ENCODE peak calls at places on chromosomes 1 and 21, in six cellular contexts. G is BE2C; Q is fibroblast of pulmonary artery; A is nephron progenitor cell; W is OCI-LY7; C is activated CD8-positive, alpha-beta T cell treated with anti-CD3 and anti-CD28 coated beads for 36 hours. T is an unnamed sample.

GRCh38 chr1:240706150-240706904 is 94.4 kb upstream of the GREM2 start:
- DNase-seq in G (no peak), Q (peak; percentile 46), A (no peak), W (no peak), C (no peak), T (no peak)

GRCh38 chr1:41479000-41479807 is 5.3 kb downstream of the EDN2 start:
- DNase-seq in G (peak; percentile 37), Q (peak; percentile 85), A (no peak), W (no peak), C (no peak), T (no peak)

GRCh38 chr1:157092831-157093230 is 6.8 kb downstream of the ETV3L start:
- DNase-seq in G (no peak), Q (peak; percentile 53), A (no peak), W (no peak), C (no peak), T (no peak)

GRCh38 chr1:39395357-39395831 is 96.0 kb upstream of the BMP8A start:
- DNase-seq in G (no peak), Q (peak; percentile 69), A (no peak), W (peak; percentile 73), C (no peak), T (no peak)

GRCh38 chr1:24855474-24855873 is 74.6 kb downstream of the RUNX3 start:
- DNase-seq in G (no peak), Q (no peak), A (no peak), W (no peak), C (no peak), T (no peak)

GRCh38 chr1:41975850-41976569 is 57.3 kb upstream of the HIVEP3 start:
- DNase-seq in G (no peak), Q (no peak), A (no peak), W (no peak), C (no peak), T (no peak)

GRCh38 chr1:96080925-96081324 is 640.7 kb upstream of the PTBP2 start:
- DNase-seq in G (no peak), Q (peak; percentile 23), A (no peak), W (peak; percentile 5), C (no peak), T (no peak)

GRCh38 chr1:47688631-47689296 is 250.9 kb downstream of the FOXD2 start:
- DNase-seq in G (no peak), Q (no peak), A (no peak), W (no peak), C (no peak), T (no peak)

GRCh38 chr1:19391596-19391981 is 79.5 kb downstream of the SLC66A1 start:
- DNase-seq in G (no peak), Q (no peak), A (no peak), W (no peak), C (no peak), T (no peak)

GRCh38 chr1:30256911-30257310 is 466.5 kb downstream of the MATN1 start:
- DNase-seq in G (no peak), Q (no peak), A (no peak), W (no peak), C (no peak), T (no peak)

GRCh38 chr1:237255071-237255470 is 213.1 kb downstream of the RYR2 start:
- DNase-seq in G (no peak), Q (no peak), A (no peak), W (no peak), C (no peak), T (no peak)

GRCh38 chr1:13749543-13750307 is 49.7 kb downstream of the PRDM2 start:
- DNase-seq in G (peak; percentile 33), Q (peak; percentile 52), A (peak; percentile 71), W (peak; percentile 57), C (peak; percentile 68), T (no peak)

GRCh38 chr1:20551945-20552727 is at the start of gene FAM43B:
- DNase-seq in G (peak; percentile 86), Q (peak; percentile 24), A (peak; percentile 81), W (no peak), C (peak; percentile 36), T (no peak)

GRCh38 chr1:234943801-234944402 is 184.7 kb downstream of the TOMM20 start:
- DNase-seq in G (no peak), Q (no peak), A (no peak), W (no peak), C (no peak), T (no peak)

GRCh38 chr1:199512037-199512710 is 515.3 kb upstream of the NR5A2 start:
- DNase-seq in G (no peak), Q (no peak), A (peak; percentile 29), W (peak; percentile 26), C (no peak), T (no peak)

GRCh38 chr21:41411449-41412089 is 14.5 kb upstream of the MX1 start:
- DNase-seq in G (no peak), Q (no peak), A (no peak), W (peak; percentile 43), C (peak; percentile 44), T (no peak)

GRCh38 chr1:59691261-59691660 is 123.5 kb upstream of the HOOK1 start:
- DNase-seq in G (no peak), Q (peak; percentile 33), A (peak; percentile 16), W (no peak), C (no peak), T (no peak)

GRCh38 chr1:245153645-245154428 is 948 bp upstream of the KIF26B start:
- DNase-seq in G (peak; percentile 51), Q (no peak), A (peak; percentile 58), W (no peak), C (peak; percentile 28), T (peak; percentile 37)

GRCh38 chr1:31923905-31924304 is 14.3 kb downstream of the PTP4A2 start:
- DNase-seq in G (no peak), Q (no peak), A (no peak), W (no peak), C (no peak), T (no peak)

GRCh38 chr1:159881930-159882839 is 17.8 kb downstream of the CFAP45 start:
- DNase-seq in G (peak; percentile 91), Q (peak; percentile 98), A (no peak), W (no peak), C (peak; percentile 25), T (no peak)

GRCh38 chr1:182803846-182804245 is 14.3 kb downstream of the NPL start:
- DNase-seq in G (no peak), Q (no peak), A (no peak), W (no peak), C (no peak), T (no peak)

GRCh38 chr1:50368179-50369007 is 54.9 kb downstream of the DMRTA2 start:
- DNase-seq in G (peak; percentile 43), Q (peak; percentile 27), A (peak; percentile 72), W (peak; percentile 25), C (peak; percentile 56), T (peak; percentile 59)

GRCh38 chr1:40303790-40304189 is 13.3 kb downstream of the COL9A2 start:
- DNase-seq in G (no peak), Q (no peak), A (no peak), W (no peak), C (no peak), T (no peak)

GRCh38 chr1:3570081-3570986 is 41.0 kb downstream of the MEGF6 start:
- DNase-seq in G (no peak), Q (no peak), A (no peak), W (no peak), C (no peak), T (no peak)

GRCh38 chr21:34606621-34607020 is 8.3 kb downstream of the RCAN1 start:
- DNase-seq in G (no peak), Q (no peak), A (no peak), W (no peak), C (no peak), T (no peak)
- TF ChIP-seq CTCF in G (no peak), Q (no peak), A (no peak), W (no peak), C (no peak), T (no peak)

GRCh38 chr1:4778056-4778455 is 123.6 kb downstream of the AJAP1 start:
- DNase-seq in G (peak; percentile 28), Q (no peak), A (peak; percentile 21), W (peak; percentile 46), C (no peak), T (no peak)
- TF ChIP-seq CTCF in G (no peak), Q (no peak), A (peak; percentile 29), W (peak; percentile 75), C (no peak), T (peak; percentile 16)

DNA sequence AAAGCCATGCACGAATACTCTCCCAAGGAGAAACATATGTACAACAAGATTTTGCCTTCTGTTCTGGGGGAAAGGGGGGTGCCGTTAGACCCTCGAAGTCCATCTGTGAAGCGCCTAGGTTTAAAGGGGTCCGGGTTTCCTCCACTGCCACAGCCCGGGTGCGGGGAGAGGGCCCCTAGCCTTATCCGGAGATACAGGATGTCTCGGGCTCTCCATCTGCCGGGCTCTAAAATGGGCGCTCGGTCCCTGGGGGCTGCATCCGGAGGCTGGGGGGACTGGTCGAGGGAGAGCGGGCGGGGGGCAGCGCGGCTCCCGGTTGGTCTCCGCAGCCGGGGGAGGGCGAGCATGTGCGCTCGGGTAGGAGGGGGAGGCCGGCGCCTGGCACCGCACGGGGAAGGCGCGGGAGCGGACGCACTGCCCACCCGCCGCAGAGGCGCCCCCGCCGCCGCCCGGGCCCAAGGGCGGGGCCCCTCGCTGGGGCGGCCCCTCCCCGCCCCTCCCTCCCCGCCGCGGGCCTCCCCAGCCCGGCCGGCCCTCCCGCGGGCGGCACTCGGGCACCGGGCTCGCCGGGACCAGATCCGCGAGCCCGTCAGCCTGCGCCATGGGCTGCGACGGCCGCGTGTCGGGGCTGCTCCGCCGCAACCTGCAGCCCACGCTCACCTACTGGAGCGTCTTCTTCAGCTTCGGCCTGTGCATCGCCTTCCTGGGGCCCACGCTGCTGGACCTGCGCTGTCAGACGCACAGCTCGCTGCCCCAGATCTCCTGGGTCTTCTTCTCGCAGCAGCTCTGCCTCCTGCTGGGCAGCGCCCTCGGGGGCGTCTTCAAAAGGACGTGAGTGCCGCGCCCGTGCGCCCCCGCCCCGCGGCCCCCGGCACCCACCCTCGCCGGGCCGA is 63.1 kb downstream of the ELK4 start:
- DNase-seq in G (no peak), Q (no peak), A (peak; percentile 52), W (no peak), C (peak; percentile 25), T (no peak)
- TF ChIP-seq CTCF in G (peak; percentile 16), Q (peak; percentile 15), A (no peak), W (no peak), C (no peak), T (no peak)

GRCh38 chr1:79588719-79589118 is 582.2 kb upstream of the ADGRL4 start:
- DNase-seq in G (no peak), Q (no peak), A (no peak), W (no peak), C (no peak), T (no peak)

GRCh38 chr1:79599257-79599656 is 592.7 kb upstream of the ADGRL4 start:
- DNase-seq in G (no peak), Q (peak; percentile 63), A (no peak), W (no peak), C (no peak), T (no peak)

GRCh38 chr1:79592707-79593106 is 586.2 kb upstream of the ADGRL4 start:
- DNase-seq in G (no peak), Q (no peak), A (no peak), W (no peak), C (no peak), T (no peak)

DNA sequence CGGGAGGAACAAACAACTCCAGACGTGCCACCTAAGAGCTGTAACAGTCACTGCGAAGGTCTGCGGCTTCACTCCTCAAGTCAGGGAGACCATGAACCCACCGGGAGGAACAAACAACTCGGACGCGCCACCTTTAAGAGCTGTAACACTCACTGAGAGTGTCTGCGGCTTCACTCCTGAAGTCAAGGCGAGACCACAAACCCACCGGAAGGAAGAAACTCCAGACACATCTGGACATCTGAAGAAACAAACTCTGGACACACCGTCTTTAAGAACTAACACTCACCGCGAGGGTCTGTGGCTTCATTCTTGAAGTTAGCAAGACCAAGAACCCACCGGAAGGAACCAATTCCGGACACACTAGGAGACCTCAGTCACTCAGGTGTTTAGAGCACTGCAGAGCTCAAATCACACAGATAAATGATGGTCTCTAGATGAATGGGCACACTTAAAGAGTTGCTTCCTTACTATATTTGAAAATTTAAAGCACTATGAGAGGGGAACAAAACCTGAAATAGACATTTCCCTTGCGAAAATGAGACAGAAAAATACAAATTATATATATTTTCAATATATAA is 587.7 kb upstream of the ADGRL4 start:
- DNase-seq in G (no peak), Q (no peak), A (no peak), W (no peak), C (no peak), T (no peak)
- TF ChIP-seq CTCF in G (no peak), Q (no peak), A (no peak), W (no peak), C (no peak), T (no peak)